ENCODE peak calls at places on chromosome 12, in four cellular contexts. H is H9, O is brain microvascular endothelial cell, M is hepatocyte. R is an unnamed sample.

GRCh38 chr12:120865094-120865493 is 39.1 kb downstream of the SPPL3 start:
- DNase-seq in O (no peak), M (no peak), H (no peak), R (no peak)

GRCh38 chr12:29041621-29042020 is 107.5 kb upstream of the FAR2 start:
- DNase-seq in H (no peak), O (peak; percentile 39), M (peak; percentile 59), R (no peak)

GRCh38 chr12:117261267-117261666 is 71.0 kb upstream of the FBXO21 start:
- DNase-seq in O (peak; percentile 3), H (no peak), M (no peak), R (no peak)

GRCh38 chr12:110750784-110751461 is 8.2 kb upstream of the PPP1CC start:
- DNase-seq in O (no peak), M (no peak), H (no peak), R (no peak)

GRCh38 chr12:97609957-97610356 is 147.4 kb downstream of the RMST start:
- DNase-seq in O (no peak), M (no peak), H (no peak), R (peak; percentile 15)

GRCh38 chr12:127820846-127821245 is 446.1 kb upstream of the TMEM132C start:
- DNase-seq in M (no peak), H (no peak), O (no peak), R (no peak)

GRCh38 chr12:102961488-102961801 is 4.0 kb downstream of the ASCL1 start:
- DNase-seq in M (no peak), H (no peak), O (no peak), R (no peak)

GRCh38 chr12:107288414-107289125 is 195.2 kb upstream of the CRY1 start:
- DNase-seq in M (no peak), O (no peak), H (no peak), R (no peak)

GRCh38 chr12:8712572-8712971 is 14.8 kb downstream of the RIMKLB start:
- DNase-seq in M (no peak), O (no peak), H (no peak), R (no peak)

GRCh38 chr12:24360907-24361306 is 411.4 kb upstream of the SOX5 start:
- DNase-seq in O (peak; percentile 22), M (no peak), H (no peak), R (no peak)

GRCh38 chr12:43208221-43208620 is 343.8 kb downstream of the ADAMTS20 start:
- DNase-seq in M (no peak), H (no peak), O (peak; percentile 12), R (no peak)

GRCh38 chr12:101743724-101744472 is 4.6 kb upstream of the SYCP3 start:
- DNase-seq in M (no peak), H (no peak), O (no peak), R (peak; percentile 4)

GRCh38 chr12:2719405-2719804 is 75.4 kb upstream of the FKBP4 start:
- DNase-seq in H (no peak), O (no peak), M (no peak), R (no peak)

GRCh38 chr12:123427036-123427769 is 9.3 kb downstream of the RILPL2 start:
- DNase-seq in M (no peak), H (no peak), O (no peak), R (no peak)

GRCh38 chr12:73517859-73518258 is 1019.8 kb upstream of the ATXN7L3B start:
- DNase-seq in M (no peak), O (no peak), H (no peak), R (no peak)

GRCh38 chr12:26630546-26631027 is 202.4 kb downstream of the ITPR2 start:
- DNase-seq in M (peak; percentile 50), H (no peak), O (peak; percentile 90), R (no peak)

GRCh38 chr12:120091371-120092090 is 25.0 kb downstream of the RAB35 start:
- DNase-seq in M (no peak), O (no peak), H (no peak), R (no peak)

GRCh38 chr12:115362319-115362976 is 678.5 kb upstream of the TBX3 start:
- DNase-seq in O (no peak), H (no peak), M (no peak), R (no peak)

GRCh38 chr12:51788876-51789275 is 59.6 kb downstream of the FIGNL2 start:
- DNase-seq in H (no peak), O (peak; percentile 60), M (peak; percentile 47), R (no peak)

GRCh38 chr12:108560321-108560721 is 652 bp downstream of the SART3 start:
- DNase-seq in H (no peak), M (peak; percentile 41), O (peak; percentile 56), R (no peak)

GRCh38 chr12:2231011-2231595 is 178.3 kb downstream of the CACNA1C start:
- DNase-seq in M (no peak), O (no peak), H (no peak), R (no peak)

GRCh38 chr12:11513288-11513687 is 117.9 kb upstream of the PRB2 start:
- DNase-seq in O (peak; percentile 12), M (no peak), H (peak; percentile 45), R (no peak)

GRCh38 chr12:100544165-100544564 is 29.3 kb upstream of the GAS2L3 start:
- DNase-seq in M (no peak), H (no peak), O (no peak), R (no peak)

GRCh38 chr12:100533326-100533725 is 40.2 kb upstream of the GAS2L3 start:
- DNase-seq in M (no peak), O (no peak), H (no peak), R (no peak)

GRCh38 chr12:100534625-100535227 is 38.8 kb upstream of the GAS2L3 start:
- DNase-seq in O (no peak), M (no peak), H (no peak), R (no peak)

GRCh38 chr12:100545092-100545491 is 28.4 kb upstream of the GAS2L3 start:
- DNase-seq in H (no peak), O (no peak), M (no peak), R (no peak)

DNA sequence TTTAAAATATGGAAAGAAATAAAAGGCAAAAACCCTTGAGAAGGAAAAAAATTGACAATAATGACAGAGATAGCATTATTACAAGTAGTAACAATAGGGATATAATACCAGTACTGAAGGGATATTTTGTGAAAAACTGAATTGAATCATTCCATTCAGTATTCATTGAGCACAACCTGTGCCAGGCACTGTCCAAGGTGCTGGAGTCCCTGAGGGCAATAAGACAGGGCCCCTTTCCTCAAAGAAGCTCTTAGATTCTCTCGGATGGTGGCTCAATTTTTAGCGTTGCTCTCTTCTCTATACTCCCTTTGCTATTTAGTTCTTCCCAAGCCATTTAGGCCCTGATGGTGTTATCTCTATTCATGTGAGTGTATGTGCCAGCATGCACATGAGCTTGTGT is 34.3 kb upstream of the GAS2L3 start:
- DNase-seq in H (peak; percentile 55), M (peak; percentile 65), O (peak; percentile 32), R (peak; percentile 76)
- TF ChIP-seq CTCF in H (no peak), M (no peak), O (no peak), R (no peak)

GRCh38 chr12:82481954-82482353 is 123.6 kb downstream of the METTL25 start:
- DNase-seq in H (no peak), O (no peak), M (no peak), R (no peak)

GRCh38 chr12:82474798-82475184 is 116.5 kb downstream of the METTL25 start:
- DNase-seq in H (no peak), O (peak; percentile 11), M (no peak), R (no peak)

GRCh38 chr12:82475211-82475610 is 116.9 kb downstream of the METTL25 start:
- DNase-seq in M (no peak), H (no peak), O (no peak), R (no peak)

GRCh38 chr12:82474181-82474797 is 116.0 kb downstream of the METTL25 start:
- DNase-seq in M (no peak), O (no peak), H (no peak), R (no peak)

DNA sequence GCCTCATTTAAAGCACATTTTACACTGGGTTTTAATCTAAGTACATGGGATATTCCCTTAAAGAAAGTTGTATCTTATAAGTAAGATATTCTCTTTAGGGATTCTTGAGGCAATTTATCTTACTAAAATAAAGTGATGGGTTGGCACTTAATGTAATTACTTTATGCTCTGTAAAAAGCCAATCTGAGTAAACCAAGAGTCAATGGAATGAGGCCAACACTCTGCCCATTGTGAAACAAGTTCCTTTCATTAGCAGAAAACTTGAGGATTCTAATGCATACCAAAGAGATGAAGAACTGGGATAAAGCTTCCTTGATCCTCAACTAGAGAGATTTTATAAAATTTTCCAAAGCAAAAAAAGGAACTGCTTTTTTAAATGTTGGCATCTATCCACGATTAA is 121.2 kb downstream of the METTL25 start:
- DNase-seq in O (no peak), M (no peak), H (no peak), R (peak; percentile 20)
- TF ChIP-seq CTCF in O (no peak), M (no peak), H (no peak), R (no peak)

GRCh38 chr12:96258451-96258933 is 64.3 kb downstream of the ELK3 start:
- DNase-seq in O (peak; percentile 82), M (no peak), H (no peak), R (peak; percentile 66)
- TF ChIP-seq CTCF in O (no peak), M (no peak), H (no peak), R (no peak)

DNA sequence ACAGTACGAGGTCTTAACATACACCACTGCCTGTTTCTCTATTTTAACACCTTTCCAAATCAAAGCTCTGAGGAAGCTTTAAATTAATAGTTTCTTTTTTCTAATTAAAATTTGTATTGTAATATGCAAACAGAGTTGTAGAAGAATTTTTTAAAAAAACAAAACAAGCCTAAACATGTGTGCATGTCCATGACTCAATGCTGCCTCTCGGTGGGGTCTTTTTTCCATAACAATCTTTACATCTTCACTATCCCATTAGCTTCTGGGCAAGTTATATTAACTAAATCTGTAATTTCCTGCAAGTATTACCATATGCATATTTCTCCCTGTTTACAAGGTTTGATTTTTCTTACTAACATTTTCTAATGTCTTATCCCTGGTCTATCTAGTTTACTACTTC is 143.9 kb upstream of the NAV3 start:
- DNase-seq in O (peak; percentile 28), H (no peak), M (no peak), R (no peak)
- TF ChIP-seq CTCF in O (peak; percentile 39), H (peak; percentile 53), M (peak; percentile 49), R (peak; percentile 55)

GRCh38 chr12:54692353-54692752 is 44.2 kb upstream of the DCD start:
- DNase-seq in M (no peak), O (no peak), H (no peak), R (no peak)

GRCh38 chr12:54689034-54689372 is 40.8 kb upstream of the DCD start:
- DNase-seq in O (no peak), M (no peak), H (no peak), R (no peak)

GRCh38 chr12:54688309-54689033 is 40.3 kb upstream of the DCD start:
- DNase-seq in H (no peak), M (no peak), O (no peak), R (no peak)

GRCh38 chr12:54684636-54685630 is 36.8 kb upstream of the DCD start:
- DNase-seq in M (no peak), H (no peak), O (no peak), R (peak; percentile 56)

GRCh38 chr12:54689984-54690383 is 41.8 kb upstream of the DCD start:
- DNase-seq in H (peak; percentile 79), O (no peak), M (peak; percentile 24), R (peak; percentile 55)
- TF ChIP-seq CTCF in H (peak; percentile 70), O (peak; percentile 51), M (peak; percentile 33), R (peak; percentile 56)

DNA sequence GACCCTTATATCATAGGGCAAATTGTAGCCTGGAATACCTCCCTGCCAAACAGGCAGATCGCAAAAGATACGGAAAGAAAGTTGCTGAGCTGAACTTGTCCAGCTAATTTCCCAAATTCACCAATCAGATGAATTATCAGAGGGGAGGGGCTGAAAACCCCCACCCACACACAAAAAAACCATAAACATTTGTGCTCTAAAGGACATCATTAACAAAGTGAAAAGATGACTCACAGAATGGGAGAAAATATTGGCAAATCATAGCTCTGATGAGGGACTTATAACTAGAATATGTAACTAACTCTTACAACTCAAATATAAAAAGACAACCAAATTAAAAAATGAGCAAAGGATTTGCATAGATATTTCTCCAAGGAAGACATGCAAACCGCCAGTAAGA is 36.3 kb downstream of the PTHLH start:
- DNase-seq in M (no peak), H (no peak), O (no peak), R (peak; percentile 5)
- TF ChIP-seq CTCF in M (no peak), H (no peak), O (peak; percentile 14), R (no peak)

R was measured in neural progenitor cell.